ENCODE peak calls at places on chromosomes 4 and X, in four cellular contexts. R, K, G and Y are unnamed samples.
A peak's percentile ranks its signal among the peaks of the same experiment; 100 is the strongest.

GRCh38 chr4:88745175-88745574 is 47.5 kb upstream of the NAP1L5 start:
- DNase-seq in K (no peak), G (no peak), R (no peak), Y (no peak)

GRCh38 chrX:155070975-155071693 is at the start of the genes BRCC3, CMC4 and MTCP1:
- DNase-seq in R (peak; percentile 77), K (peak; percentile 62), G (peak; percentile 80), Y (peak; percentile 79)

GRCh38 chrX:10854594-10854993 is 234.2 kb upstream of the MID1 start:
- DNase-seq in R (no peak), G (no peak), K (no peak), Y (no peak)

GRCh38 chr4:1170156-1170804 is 2.1 kb downstream of the SPON2 start:
- DNase-seq in G (no peak), R (no peak), K (no peak), Y (no peak)

GRCh38 chr4:78565971-78566372 is 14.4 kb downstream of the ANXA3 start:
- DNase-seq in R (no peak), K (no peak), G (no peak), Y (no peak)

GRCh38 chr4:79049840-79050520 is 110.7 kb upstream of the PAQR3 start:
- DNase-seq in G (no peak), K (no peak), R (no peak), Y (no peak)

GRCh38 chr4:82201805-82202636 is 171.8 kb downstream of the HNRNPD start:
- DNase-seq in K (peak; percentile 8), R (no peak), G (peak; percentile 60), Y (peak; percentile 39)

GRCh38 chrX:6465731-6466130 is 69.2 kb downstream of the VCX3A start:
- DNase-seq in R (no peak), K (no peak), G (no peak), Y (no peak)

GRCh38 chrX:107566603-107567262 is 61.6 kb upstream of the PRPS1 start:
- DNase-seq in G (no peak), K (no peak), R (no peak), Y (no peak)

GRCh38 chr4:177117256-177117655 is 192.4 kb upstream of the NEIL3 start:
- DNase-seq in K (no peak), R (no peak), G (no peak), Y (no peak)

GRCh38 chrX:108811891-108812290 is 75.5 kb upstream of the IRS4 start:
- DNase-seq in K (no peak), G (peak; percentile 62), R (no peak), Y (no peak)

GRCh38 chrX:68203656-68204055 is 229.6 kb downstream of the OPHN1 start:
- DNase-seq in K (no peak), R (no peak), G (no peak), Y (no peak)

GRCh38 chrX:68204639-68205038 is 228.7 kb downstream of the OPHN1 start:
- DNase-seq in K (no peak), G (no peak), R (no peak), Y (no peak)

GRCh38 chrX:68193786-68194185 is 239.5 kb downstream of the OPHN1 start:
- DNase-seq in G (no peak), K (no peak), R (no peak), Y (no peak)

GRCh38 chrX:68196939-68197791 is 236.1 kb downstream of the OPHN1 start:
- DNase-seq in K (no peak), R (peak; percentile 13), G (peak; percentile 37), Y (peak; percentile 22)

GRCh38 chrX:68199062-68199848 is 234.0 kb downstream of the OPHN1 start:
- DNase-seq in K (no peak), G (no peak), R (no peak), Y (no peak)
- H3K27ac ChIP-seq in K (no peak overlapping the region), G (no peak overlapping the region), R (no peak overlapping the region), Y (no peak overlapping the region)

GRCh38 chr4:8229341-8229975 is 30.4 kb downstream of the SH3TC1 start:
- DNase-seq in K (peak; percentile 16), G (no peak), R (no peak), Y (no peak)

GRCh38 chr4:8227201-8227770 is 28.2 kb downstream of the SH3TC1 start:
- DNase-seq in R (no peak), G (no peak), K (no peak), Y (no peak)

GRCh38 chr4:8227771-8228318 is 28.8 kb downstream of the SH3TC1 start:
- DNase-seq in G (no peak), R (no peak), K (no peak), Y (no peak)

GRCh38 chr4:8230033-8230432 is 30.9 kb downstream of the SH3TC1 start:
- DNase-seq in R (no peak), G (no peak), K (no peak), Y (no peak)

GRCh38 chr4:8228319-8229250 is 29.5 kb downstream of the SH3TC1 start:
- DNase-seq in K (peak; percentile 56), R (peak; percentile 58), G (no peak), Y (peak; percentile 81)
- H3K4me1 ChIP-seq in K (peaks cover 57% of the 10 kb centered on the region), R (no peaks in the 10 kb centered on the region), G (peaks cover 4% of the 10 kb centered on the region), Y (peaks cover 46% of the 10 kb centered on the region)

DNA sequence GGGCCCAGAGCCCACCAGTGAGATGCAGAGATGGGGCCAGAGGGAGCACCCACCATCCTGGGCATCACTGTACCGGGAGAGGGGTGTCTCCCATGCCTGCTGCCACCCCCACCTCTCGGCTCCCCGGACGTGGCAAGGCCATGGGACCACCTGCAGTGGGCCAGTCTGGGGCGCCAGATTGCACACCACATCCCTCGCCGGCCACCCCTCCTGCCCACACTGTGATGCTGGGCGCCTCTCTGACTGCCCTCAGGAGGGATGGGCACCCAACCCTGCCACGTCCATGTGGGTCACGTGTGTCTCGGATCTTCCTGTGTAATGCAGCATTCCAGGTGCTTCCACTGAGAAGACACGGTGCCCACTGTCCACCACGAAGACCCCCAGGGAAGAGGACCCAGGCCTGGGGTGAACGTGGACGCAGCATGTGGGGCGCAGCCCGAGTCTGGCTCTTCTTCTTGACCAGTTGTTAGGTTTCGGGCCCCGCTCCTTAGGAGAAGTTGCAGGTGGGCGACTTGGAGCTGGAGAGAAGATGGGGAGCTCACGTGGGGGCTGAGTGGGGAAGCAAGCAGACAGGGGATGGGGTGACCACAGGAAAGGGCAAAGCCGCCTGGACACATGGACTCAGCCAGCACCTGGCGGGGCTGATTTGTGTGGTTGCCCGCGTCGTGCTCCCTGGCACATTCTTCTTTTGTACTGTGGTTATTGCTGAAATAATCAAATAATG is 47.7 kb downstream of the ZFYVE28 start:
- DNase-seq in K (no peak), G (no peak), R (no peak), Y (no peak)
- H3K27ac ChIP-seq in K (no peak overlapping the region), G (no peak overlapping the region), R (no peak overlapping the region), Y (no peak overlapping the region)

DNA sequence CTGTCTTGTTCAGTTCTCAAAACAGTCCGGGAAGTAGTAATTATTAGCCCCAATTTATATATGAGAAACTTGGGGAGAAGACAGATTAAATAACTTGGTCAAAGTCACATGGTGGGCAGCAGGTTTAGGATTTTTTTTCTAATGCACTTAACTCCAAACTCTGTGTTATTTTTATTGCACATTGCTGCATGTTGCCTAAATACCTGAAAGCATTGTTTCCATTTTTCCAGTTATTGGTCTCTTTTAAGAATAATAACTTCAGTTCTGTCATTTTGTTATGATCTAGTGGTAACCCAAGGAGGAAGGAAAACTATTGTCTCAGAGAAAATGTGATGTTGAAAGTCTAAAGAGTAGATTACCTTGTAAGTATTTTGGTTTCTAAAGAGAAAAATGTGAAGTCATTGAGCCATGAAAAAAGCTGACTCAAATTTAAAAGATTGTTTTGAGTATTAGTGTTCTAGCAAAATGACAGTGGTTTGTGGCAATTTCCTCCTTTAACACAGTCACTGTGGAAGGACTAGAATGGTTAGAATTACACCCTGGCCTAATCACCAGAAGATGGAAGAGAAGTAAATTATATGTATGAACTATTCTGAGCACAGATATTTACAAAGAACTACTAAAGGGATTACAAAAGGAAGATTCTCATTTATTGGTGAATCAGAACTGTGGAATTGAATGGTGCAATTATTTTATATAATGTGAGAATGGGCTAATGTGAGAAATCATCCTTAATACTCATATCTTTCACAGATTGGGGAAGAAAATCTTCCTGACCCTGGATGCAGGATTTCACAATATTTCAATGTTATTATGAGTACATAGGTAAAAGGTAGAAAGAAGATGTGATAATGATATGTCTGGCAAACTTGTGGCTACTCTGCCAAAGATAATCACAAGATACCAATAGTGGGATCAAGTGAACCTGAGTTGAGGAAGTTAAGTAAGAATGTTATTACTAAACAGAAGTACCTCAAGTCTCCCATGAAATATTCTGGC is 21.7 kb upstream of the CXCL8 start:
- DNase-seq in R (no peak), K (no peak), G (no peak), Y (no peak)
- H3K4me1 ChIP-seq in R (no peaks in the 10 kb centered on the region), K (no peaks in the 10 kb centered on the region), G (peaks cover 2% of the 10 kb centered on the region), Y (no peaks in the 10 kb centered on the region)

GRCh38 chr4:124433500-124433899 is 279.0 kb downstream of the ANKRD50 start:
- DNase-seq in K (no peak), G (no peak), R (no peak), Y (no peak)
- H3K27ac ChIP-seq in K (no peak overlapping the region), G (no peak overlapping the region), R (no peak overlapping the region), Y (no peak overlapping the region)

GRCh38 chr4:168881754-168882153 is 128.3 kb downstream of the CBR4 start:
- DNase-seq in G (no peak), K (no peak), R (no peak), Y (no peak)
- H3K4me1 ChIP-seq in G (no peaks in the 10 kb centered on the region), K (no peaks in the 10 kb centered on the region), R (peaks cover 6% of the 10 kb centered on the region), Y (no peaks in the 10 kb centered on the region)

DNA sequence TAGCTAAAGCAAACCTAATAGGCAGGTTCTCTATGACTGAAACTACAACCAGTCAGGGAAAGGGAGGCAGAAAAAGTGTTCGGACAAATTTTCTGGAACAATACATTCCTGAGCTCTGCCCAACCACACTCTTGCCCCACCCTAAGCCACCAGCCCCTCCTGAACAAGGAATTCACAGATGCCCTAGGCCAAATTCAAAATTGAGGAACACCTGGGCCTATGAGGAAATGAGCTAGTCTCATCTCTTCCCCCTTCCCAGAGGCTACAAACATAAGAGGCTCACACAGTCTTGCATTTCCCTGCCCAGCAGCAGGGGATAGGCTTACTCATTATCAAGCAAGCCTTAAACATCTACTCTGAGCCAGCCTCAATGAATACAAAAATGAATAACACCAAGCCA is 284.7 kb downstream of the ZNF674 start:
- DNase-seq in K (no peak), R (no peak), G (no peak), Y (no peak)
- H3K27ac ChIP-seq in K (no peak overlapping the region), R (no peak overlapping the region), G (no peak overlapping the region), Y (no peak overlapping the region)

DNA sequence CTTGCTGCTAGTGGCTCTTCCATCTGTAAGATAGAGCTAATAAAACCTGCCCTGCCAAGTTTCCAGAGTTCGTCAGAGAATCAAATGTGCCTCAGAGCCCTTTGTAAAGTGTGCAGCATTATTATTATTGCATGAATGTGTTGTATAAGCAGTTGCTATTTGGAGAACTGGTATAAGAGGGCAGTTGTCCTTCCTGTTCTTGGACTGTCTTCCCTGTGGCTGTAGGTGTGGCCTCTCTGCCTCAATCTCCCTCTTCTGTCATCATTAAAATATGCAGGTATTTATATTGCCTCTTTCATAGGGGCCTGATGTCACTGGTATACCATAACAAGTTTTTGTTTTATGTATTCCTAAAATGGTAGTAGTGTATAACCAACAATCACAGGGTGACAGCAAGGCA is 3.8 kb downstream of the MTM1 start:
- DNase-seq in G (no peak), R (no peak), K (no peak), Y (no peak)
- H3K4me1 ChIP-seq in G (peaks cover 5% of the 10 kb centered on the region), R (no peaks in the 10 kb centered on the region), K (peaks cover 73% of the 10 kb centered on the region), Y (peaks cover 78% of the 10 kb centered on the region)